ENCODE peak calls at places on chromosomes 13 and 19, in seven cellular contexts. One of them, this sample, is unnamed.

GRCh38 chr13:87570669-87571068 is 100.5 kb upstream of the SLITRK5 start:
- DNase-seq in fibroblast of lung: no peak
- DNase-seq in WTC11: no peak
- DNase-seq in BE2C: no peak
- DNase-seq in progenitor cell of endocrine pancreas: no peak
- DNase-seq in SK-N-SH: no peak
- DNase-seq in AG04449: no peak
- DNase-seq in this sample: no peak

GRCh38 chr13:110525328-110526319 is 35.9 kb downstream of the RAB20 start:
- DNase-seq in fibroblast of lung: no peak
- DNase-seq in WTC11: no peak
- DNase-seq in BE2C: no peak
- DNase-seq in progenitor cell of endocrine pancreas: no peak
- DNase-seq in SK-N-SH: no peak
- DNase-seq in AG04449: no peak
- DNase-seq in this sample: no peak

GRCh38 chr13:106534844-106535551 is 464 bp downstream of the EFNB2 start:
- DNase-seq in fibroblast of lung: peak; percentile 50
- DNase-seq in WTC11: peak; percentile 38
- DNase-seq in BE2C: peak; percentile 35
- DNase-seq in progenitor cell of endocrine pancreas: peak; percentile 35
- DNase-seq in SK-N-SH: no peak
- DNase-seq in AG04449: no peak
- DNase-seq in this sample: peak; percentile 44

GRCh38 chr13:52195052-52195837 is 35.8 kb upstream of the NEK3 start:
- DNase-seq in fibroblast of lung: peak; percentile 80
- DNase-seq in WTC11: peak; percentile 78
- DNase-seq in BE2C: no peak
- DNase-seq in progenitor cell of endocrine pancreas: no peak
- DNase-seq in SK-N-SH: peak; percentile 68
- DNase-seq in AG04449: no peak
- DNase-seq in this sample: peak; percentile 55

GRCh38 chr19:516884-517424 is 9.7 kb downstream of the TPGS1 start:
- DNase-seq in fibroblast of lung: no peak
- DNase-seq in WTC11: no peak
- DNase-seq in BE2C: no peak
- DNase-seq in progenitor cell of endocrine pancreas: no peak
- DNase-seq in SK-N-SH: no peak
- DNase-seq in AG04449: no peak
- DNase-seq in this sample: no peak

GRCh38 chr13:110352735-110353134 is 45.7 kb downstream of the COL4A2 start:
- DNase-seq in fibroblast of lung: no peak
- DNase-seq in WTC11: peak; percentile 83
- DNase-seq in BE2C: peak; percentile 25
- DNase-seq in progenitor cell of endocrine pancreas: no peak
- DNase-seq in SK-N-SH: no peak
- DNase-seq in AG04449: no peak
- DNase-seq in this sample: no peak

GRCh38 chr13:60642552-60642951 is 245.5 kb downstream of the TDRD3 start:
- DNase-seq in fibroblast of lung: no peak
- DNase-seq in WTC11: no peak
- DNase-seq in BE2C: no peak
- DNase-seq in progenitor cell of endocrine pancreas: no peak
- DNase-seq in SK-N-SH: no peak
- DNase-seq in AG04449: no peak
- DNase-seq in this sample: no peak

GRCh38 chr19:46622118-46622446 is 2.8 kb downstream of the PTGIR start:
- DNase-seq in fibroblast of lung: no peak
- DNase-seq in WTC11: no peak
- DNase-seq in BE2C: no peak
- DNase-seq in progenitor cell of endocrine pancreas: no peak
- DNase-seq in SK-N-SH: peak; percentile 57
- DNase-seq in AG04449: no peak
- DNase-seq in this sample: no peak

GRCh38 chr13:80716610-80717081 is 375.7 kb upstream of the SPRY2 start:
- DNase-seq in fibroblast of lung: no peak
- DNase-seq in WTC11: no peak
- DNase-seq in BE2C: peak; percentile 33
- DNase-seq in progenitor cell of endocrine pancreas: no peak
- DNase-seq in SK-N-SH: no peak
- DNase-seq in AG04449: no peak
- DNase-seq in this sample: no peak

GRCh38 chr13:31056650-31057275 is 104.9 kb downstream of the HSPH1 start:
- DNase-seq in fibroblast of lung: no peak
- DNase-seq in WTC11: no peak
- DNase-seq in BE2C: no peak
- DNase-seq in progenitor cell of endocrine pancreas: no peak
- DNase-seq in SK-N-SH: peak; percentile 50
- DNase-seq in AG04449: no peak
- DNase-seq in this sample: no peak

GRCh38 chr13:35990196-35990595 is 141.0 kb downstream of the DCLK1 start:
- DNase-seq in fibroblast of lung: no peak
- DNase-seq in WTC11: peak; percentile 52
- DNase-seq in BE2C: no peak
- DNase-seq in progenitor cell of endocrine pancreas: no peak
- DNase-seq in SK-N-SH: no peak
- DNase-seq in AG04449: no peak
- DNase-seq in this sample: no peak

GRCh38 chr13:29902632-29903305 is 52.4 kb upstream of the UBL3 start:
- DNase-seq in fibroblast of lung: no peak
- DNase-seq in WTC11: no peak
- DNase-seq in BE2C: no peak
- DNase-seq in progenitor cell of endocrine pancreas: no peak
- DNase-seq in SK-N-SH: no peak
- DNase-seq in AG04449: no peak
- DNase-seq in this sample: no peak

GRCh38 chr19:11201791-11202190 is 4.4 kb upstream of the KANK2 start:
- DNase-seq in fibroblast of lung: no peak
- DNase-seq in WTC11: no peak
- DNase-seq in BE2C: no peak
- DNase-seq in progenitor cell of endocrine pancreas: no peak
- DNase-seq in SK-N-SH: no peak
- DNase-seq in AG04449: no peak
- DNase-seq in this sample: no peak

GRCh38 chr19:2215281-2215751 is 20.8 kb downstream of the PLEKHJ1 start:
- DNase-seq in fibroblast of lung: no peak
- DNase-seq in WTC11: peak; percentile 47
- DNase-seq in BE2C: no peak
- DNase-seq in progenitor cell of endocrine pancreas: no peak
- DNase-seq in SK-N-SH: no peak
- DNase-seq in AG04449: no peak
- DNase-seq in this sample: no peak

GRCh38 chr19:52638601-52639000 is 446 bp upstream of the ZNF83 start:
- DNase-seq in fibroblast of lung: peak; percentile 74
- DNase-seq in WTC11: peak; percentile 23
- DNase-seq in BE2C: peak; percentile 8
- DNase-seq in progenitor cell of endocrine pancreas: no peak
- DNase-seq in SK-N-SH: peak; percentile 53
- DNase-seq in AG04449: no peak
- DNase-seq in this sample: no peak

GRCh38 chr13:21344662-21345176 is 114.4 kb downstream of the ZDHHC20 start:
- DNase-seq in fibroblast of lung: no peak
- DNase-seq in WTC11: no peak
- DNase-seq in BE2C: no peak
- DNase-seq in progenitor cell of endocrine pancreas: no peak
- DNase-seq in SK-N-SH: no peak
- DNase-seq in AG04449: no peak
- DNase-seq in this sample: no peak

GRCh38 chr19:11168568-11168967 is 13.0 kb upstream of the SPC24 start:
- DNase-seq in fibroblast of lung: peak; percentile 95
- DNase-seq in WTC11: no peak
- DNase-seq in BE2C: no peak
- DNase-seq in progenitor cell of endocrine pancreas: no peak
- DNase-seq in SK-N-SH: no peak
- DNase-seq in AG04449: peak; percentile 82
- DNase-seq in this sample: no peak

GRCh38 chr13:38620876-38621275 is 66.0 kb upstream of the FREM2 start:
- DNase-seq in fibroblast of lung: no peak
- DNase-seq in WTC11: no peak
- DNase-seq in BE2C: no peak
- DNase-seq in progenitor cell of endocrine pancreas: no peak
- DNase-seq in SK-N-SH: no peak
- DNase-seq in AG04449: no peak
- DNase-seq in this sample: no peak

GRCh38 chr19:10915511-10916091 is 12.8 kb downstream of the YIPF2 start:
- DNase-seq in fibroblast of lung: peak; percentile 81
- DNase-seq in WTC11: no peak
- DNase-seq in BE2C: no peak
- DNase-seq in progenitor cell of endocrine pancreas: no peak
- DNase-seq in SK-N-SH: peak; percentile 68
- DNase-seq in AG04449: peak; percentile 23
- DNase-seq in this sample: no peak

GRCh38 chr13:98978280-98978679 is 416 bp upstream of the DOCK9 start:
- DNase-seq in fibroblast of lung: peak; percentile 97
- DNase-seq in WTC11: no peak
- DNase-seq in BE2C: no peak
- DNase-seq in progenitor cell of endocrine pancreas: no peak
- DNase-seq in SK-N-SH: no peak
- DNase-seq in AG04449: peak; percentile 59
- DNase-seq in this sample: no peak

DNA sequence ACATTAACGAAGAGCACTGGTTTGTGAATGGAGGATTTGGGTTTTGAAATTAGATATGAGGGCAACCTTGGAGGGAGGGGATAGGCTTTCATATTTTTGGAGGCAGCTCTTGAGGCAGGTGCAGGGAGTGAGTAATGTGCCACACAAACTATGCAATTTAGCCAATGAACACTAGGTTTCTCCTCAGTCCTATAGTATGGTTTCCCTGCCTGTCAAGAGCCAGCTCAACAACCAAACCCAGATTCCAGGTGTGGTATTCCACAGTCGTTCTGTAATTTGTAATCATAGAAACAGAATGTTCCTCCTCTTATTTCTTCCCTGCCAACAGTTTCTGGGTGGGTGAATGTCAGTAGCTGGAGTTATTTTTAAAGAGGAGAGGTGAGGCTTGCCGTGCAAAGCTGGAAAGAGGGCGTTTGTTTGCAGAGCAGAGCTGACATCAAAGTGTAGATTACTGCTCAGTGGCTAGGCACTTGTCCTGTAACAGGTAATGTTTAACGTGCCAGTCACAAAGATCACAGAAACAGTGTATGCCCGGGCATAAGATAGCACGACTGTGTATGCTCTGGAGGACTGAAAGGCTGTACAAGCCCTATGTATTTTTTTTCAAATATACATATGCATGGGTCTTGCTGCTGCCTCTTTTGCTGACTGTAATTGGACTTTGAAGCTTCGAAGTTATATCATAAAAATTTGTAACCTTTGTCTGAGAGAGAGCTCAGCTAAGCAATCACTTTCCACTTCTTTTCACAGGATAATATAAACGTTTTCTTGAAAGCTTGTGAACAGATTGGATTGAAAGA is 124.3 kb downstream of the LMO7 start:
- DNase-seq in fibroblast of lung: peak; percentile 26
- DNase-seq in WTC11: no peak
- DNase-seq in BE2C: no peak
- DNase-seq in progenitor cell of endocrine pancreas: no peak
- DNase-seq in SK-N-SH: no peak
- DNase-seq in AG04449: no peak
- DNase-seq in this sample: no peak
- TF ChIP-seq CTCF in fibroblast of lung: no peak
- TF ChIP-seq CTCF in WTC11: no peak
- TF ChIP-seq CTCF in BE2C: no peak
- TF ChIP-seq CTCF in progenitor cell of endocrine pancreas: peak; percentile 8
- TF ChIP-seq CTCF in SK-N-SH: no peak
- TF ChIP-seq CTCF in AG04449: no peak
- TF ChIP-seq CTCF in this sample: no peak

GRCh38 chr13:40566811-40567210 is 99.6 kb downstream of the FOXO1 start:
- DNase-seq in fibroblast of lung: no peak
- DNase-seq in WTC11: no peak
- DNase-seq in BE2C: no peak
- DNase-seq in progenitor cell of endocrine pancreas: no peak
- DNase-seq in SK-N-SH: no peak
- DNase-seq in AG04449: no peak
- DNase-seq in this sample: no peak

GRCh38 chr13:40565282-40566148 is 100.9 kb downstream of the FOXO1 start:
- DNase-seq in fibroblast of lung: no peak
- DNase-seq in WTC11: no peak
- DNase-seq in BE2C: no peak
- DNase-seq in progenitor cell of endocrine pancreas: no peak
- DNase-seq in SK-N-SH: no peak
- DNase-seq in AG04449: no peak
- DNase-seq in this sample: no peak

GRCh38 chr13:40562975-40563349 is 103.5 kb downstream of the FOXO1 start:
- DNase-seq in fibroblast of lung: peak; percentile 43
- DNase-seq in WTC11: no peak
- DNase-seq in BE2C: no peak
- DNase-seq in progenitor cell of endocrine pancreas: no peak
- DNase-seq in SK-N-SH: no peak
- DNase-seq in AG04449: no peak
- DNase-seq in this sample: peak; percentile 23

GRCh38 chr13:40563350-40564125 is 102.9 kb downstream of the FOXO1 start:
- DNase-seq in fibroblast of lung: no peak
- DNase-seq in WTC11: no peak
- DNase-seq in BE2C: no peak
- DNase-seq in progenitor cell of endocrine pancreas: no peak
- DNase-seq in SK-N-SH: peak; percentile 17
- DNase-seq in AG04449: no peak
- DNase-seq in this sample: no peak

GRCh38 chr13:40564342-40564997 is 102.0 kb downstream of the FOXO1 start:
- DNase-seq in fibroblast of lung: no peak
- DNase-seq in WTC11: no peak
- DNase-seq in BE2C: no peak
- DNase-seq in progenitor cell of endocrine pancreas: no peak
- DNase-seq in SK-N-SH: no peak
- DNase-seq in AG04449: no peak
- DNase-seq in this sample: no peak
- TF ChIP-seq CTCF in fibroblast of lung: no peak
- TF ChIP-seq CTCF in WTC11: no peak
- TF ChIP-seq CTCF in BE2C: no peak
- TF ChIP-seq CTCF in progenitor cell of endocrine pancreas: peak; percentile 16
- TF ChIP-seq CTCF in SK-N-SH: peak; percentile 27
- TF ChIP-seq CTCF in AG04449: no peak
- TF ChIP-seq CTCF in this sample: no peak

DNA sequence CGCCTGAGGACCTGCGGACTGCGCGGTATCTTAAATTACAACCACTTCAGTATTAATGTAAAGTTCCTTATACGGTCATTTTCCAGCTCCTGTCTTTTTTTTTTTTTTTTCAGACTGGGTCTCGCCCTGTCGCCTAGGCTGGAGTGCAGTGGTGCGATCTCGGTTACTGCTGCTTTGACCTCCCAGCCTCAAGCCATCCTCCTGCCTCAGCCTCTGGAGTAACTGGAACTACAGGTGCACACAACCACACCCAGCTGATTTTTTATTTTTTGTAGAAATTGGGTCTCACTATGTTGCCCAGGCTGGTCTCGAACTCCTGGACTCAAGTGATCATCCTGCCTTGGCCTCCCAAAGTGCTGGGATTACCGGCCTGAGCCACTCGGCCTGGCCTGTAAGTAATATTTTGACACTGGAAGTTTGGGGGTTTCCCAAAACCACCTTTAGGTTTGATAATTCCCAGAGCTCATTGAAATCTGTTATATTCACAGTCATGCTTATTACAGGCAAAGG is 406 bp upstream of the EID2B start:
- DNase-seq in fibroblast of lung: no peak
- DNase-seq in WTC11: no peak
- DNase-seq in BE2C: no peak
- DNase-seq in progenitor cell of endocrine pancreas: no peak
- DNase-seq in SK-N-SH: no peak
- DNase-seq in AG04449: no peak
- DNase-seq in this sample: no peak
- TF ChIP-seq CTCF in fibroblast of lung: no peak
- TF ChIP-seq CTCF in WTC11: no peak
- TF ChIP-seq CTCF in BE2C: no peak
- TF ChIP-seq CTCF in progenitor cell of endocrine pancreas: no peak
- TF ChIP-seq CTCF in SK-N-SH: no peak
- TF ChIP-seq CTCF in AG04449: no peak
- TF ChIP-seq CTCF in this sample: no peak

GRCh38 chr13:89361909-89362308 is 1690.7 kb downstream of the SLITRK5 start:
- DNase-seq in fibroblast of lung: no peak
- DNase-seq in WTC11: no peak
- DNase-seq in BE2C: no peak
- DNase-seq in progenitor cell of endocrine pancreas: no peak
- DNase-seq in SK-N-SH: no peak
- DNase-seq in AG04449: no peak
- DNase-seq in this sample: no peak
- TF ChIP-seq CTCF in fibroblast of lung: peak; percentile 22
- TF ChIP-seq CTCF in WTC11: no peak
- TF ChIP-seq CTCF in BE2C: peak; percentile 36
- TF ChIP-seq CTCF in progenitor cell of endocrine pancreas: no peak
- TF ChIP-seq CTCF in SK-N-SH: peak; percentile 29
- TF ChIP-seq CTCF in AG04449: no peak
- TF ChIP-seq CTCF in this sample: no peak

This sample was measured in activated B cell treated with CpG ODN at 0.5 μM for 24 hours.